ENCODE peak calls at places on chromosome 7, in six cellular contexts. P is brain pericyte; N is uterus; U is stimulated activated CD4-positive, alpha-beta T cell treated with anti-CD3 and anti-CD28 coated beads, Interleukin-4, amount 100 ng/mL, for 4 hours; G is PC-3; B is NCI-H1436. W is an unnamed sample.

GRCh38 chr7:2521341-2521745 is 1.8 kb downstream of the LFNG start:
- DNase-seq in U (no peak), P (no peak), B (no peak), G (no peak), N (no peak), W (no peak)

GRCh38 chr7:70700055-70700934 is 431.6 kb upstream of the GALNT17 start:
- DNase-seq in G (no peak), U (no peak), N (no peak), P (no peak), B (peak), W (no peak)

GRCh38 chr7:26135551-26135950 is 16.4 kb upstream of the NFE2L3 start:
- DNase-seq in G (no peak), U (no peak), B (no peak), N (no peak), P (no peak), W (no peak)

GRCh38 chr7:51229620-51230323 is 86.8 kb downstream of the COBL start:
- DNase-seq in N (no peak), U (no peak), G (no peak), B (no peak), P (no peak), W (no peak)

GRCh38 chr7:56199639-56200038 is 83.4 kb upstream of the NUPR2 start:
- DNase-seq in B (no peak), P (no peak), U (no peak), N (no peak), G (no peak), W (peak)

GRCh38 chr7:107069457-107069856 is 25.0 kb downstream of the PRKAR2B start:
- DNase-seq in B (no peak), P (no peak), G (no peak), U (no peak), N (no peak), W (no peak)

GRCh38 chr7:142796501-142797341 is 26.0 kb downstream of the PRSS2 start:
- DNase-seq in B (no peak), P (no peak), U (no peak), N (no peak), G (peak), W (no peak)

GRCh38 chr7:92875171-92875570 is 38.8 kb upstream of the CDK6 start:
- DNase-seq in U (no peak), G (no peak), B (no peak), P (no peak), N (no peak), W (no peak)

GRCh38 chr7:47991741-47992311 is 12.4 kb upstream of the HUS1 start:
- DNase-seq in B (no peak), P (peak), U (peak), N (peak), G (peak), W (peak)